ENCODE peak calls at places on chromosome 19, in six cellular contexts. I, Y, X, G, C and H are unnamed samples.

GRCh38 chr19:41936416-41936850 is 8.2 kb upstream of the ERFL start:
- DNase-seq in G (no peak), Y (no peak), C (peak), X (no peak), I (no peak), H (no peak)

GRCh38 chr19:6721113-6721474 is 644 bp upstream of the C3 start:
- DNase-seq in X (no peak), Y (no peak), G (no peak), C (no peak), I (no peak), H (no peak)

GRCh38 chr19:16366433-16367268 is 42.0 kb downstream of the KLF2 start:
- DNase-seq in I (no peak), Y (no peak), G (peak), C (no peak), X (peak), H (peak)

GRCh38 chr19:8081569-8082550 is 29.3 kb downstream of the CCL25 start:
- DNase-seq in C (no peak), I (no peak), Y (no peak), X (peak), G (no peak), H (no peak)

GRCh38 chr19:29724102-29724641 is 9.1 kb upstream of the C19orf12 start:
- DNase-seq in C (no peak), G (peak), Y (peak), I (no peak), X (peak), H (no peak)

GRCh38 chr19:7772752-7773291 is 9.8 kb downstream of the CLEC4M start:
- DNase-seq in G (no peak), X (no peak), C (no peak), Y (no peak), I (no peak), H (no peak)

GRCh38 chr19:6730153-6730804 is 7.1 kb downstream of the GPR108 start:
- DNase-seq in X (peak), C (no peak), Y (peak), I (peak), G (peak), H (peak)

GRCh38 chr19:7734220-7735203 is 2.6 kb upstream of the CLEC4G start:
- DNase-seq in Y (no peak), C (no peak), I (no peak), G (no peak), X (no peak), H (no peak)

DNA sequence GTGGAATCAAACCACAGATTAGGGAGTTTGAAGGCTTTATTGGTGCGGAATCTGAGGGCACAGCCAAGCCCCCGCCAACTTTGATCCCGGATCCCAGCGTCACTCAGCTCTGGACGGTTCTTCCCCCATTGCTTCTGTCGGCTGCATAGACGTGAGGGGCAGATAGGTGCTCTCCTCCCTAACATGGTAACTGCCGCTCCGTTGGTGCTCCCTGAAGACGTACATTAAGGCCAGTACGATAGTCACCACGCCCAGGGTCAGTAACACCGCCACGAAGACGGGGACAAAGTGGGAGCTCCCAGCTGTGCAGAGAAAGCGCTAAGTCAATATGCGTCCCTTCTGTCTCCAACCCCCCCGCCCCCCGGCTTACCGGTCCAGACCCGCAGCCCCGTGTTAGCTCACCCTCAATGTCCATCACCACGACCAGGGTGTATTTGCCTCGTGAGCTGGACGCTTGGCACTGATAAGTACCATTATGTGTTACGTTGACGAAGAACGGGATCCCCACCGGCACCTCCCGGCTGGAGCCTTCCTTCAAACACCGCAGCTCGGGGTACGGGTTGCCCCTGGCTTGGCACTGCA is 520 bp upstream of the RAVER1 start:
- DNase-seq in G (peak), C (no peak), X (no peak), I (no peak), Y (peak), H (no peak)
- TF ChIP-seq EZH2phosphoT487 in G (no peak), C (no peak), X (no peak), I (no peak), Y (no peak), H (no peak)

DNA sequence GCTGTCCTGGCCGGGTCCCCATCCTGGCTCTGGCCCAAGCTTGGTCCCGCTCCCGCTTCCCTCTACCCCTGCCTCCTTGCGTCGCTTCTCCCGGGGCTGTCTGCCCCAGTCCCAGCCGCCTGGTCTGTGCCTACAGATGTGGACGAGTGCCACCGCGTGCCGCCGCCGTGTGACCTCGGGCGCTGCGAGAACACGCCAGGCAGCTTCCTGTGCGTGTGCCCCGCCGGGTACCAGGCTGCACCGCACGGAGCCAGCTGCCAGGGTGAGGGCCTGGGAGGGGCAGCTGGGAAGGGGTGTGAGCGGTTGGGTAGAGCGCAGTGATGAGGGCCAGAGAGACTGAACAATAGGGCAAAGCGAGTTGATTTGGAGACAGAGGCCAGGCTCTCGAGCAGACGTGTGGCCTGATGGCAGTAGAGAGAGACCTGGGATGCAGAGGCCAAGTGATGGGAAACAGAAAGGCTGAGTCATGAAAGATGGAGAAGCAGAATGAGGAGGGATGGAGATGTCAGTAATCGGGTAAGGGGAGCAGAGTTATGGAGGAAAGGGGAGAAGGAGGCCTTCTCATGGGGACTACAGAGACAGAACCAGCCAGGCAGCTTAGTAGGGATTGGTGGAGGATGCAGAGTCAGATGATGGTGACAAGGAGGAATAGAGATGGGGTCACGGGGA is 9.4 kb downstream of the LTBP4 start:
- DNase-seq in C (no peak), X (peak), Y (peak), G (no peak), I (peak), H (no peak)
- H3K27ac ChIP-seq in C (peak), X (no peak), Y (no peak), G (no peak), I (peak), H (no peak)

GRCh38 chr19:57632987-57633831 is at the start of gene ZNF211:
- DNase-seq in C (peak), I (peak), G (peak), X (peak), Y (peak), H (peak)
- TF ChIP-seq CTCF in C (no peak), I (no peak), G (no peak), X (peak), Y (no peak), H (no peak)

GRCh38 chr19:18041054-18041453 is 33.1 kb downstream of the ARRDC2 start:
- DNase-seq in G (no peak), Y (no peak), I (no peak), C (no peak), X (no peak), H (no peak)

GRCh38 chr19:18049390-18049789 is 37.3 kb downstream of the IL12RB1 start:
- DNase-seq in I (no peak), C (no peak), X (no peak), G (no peak), Y (no peak), H (no peak)

GRCh38 chr19:18045307-18046013 is 37.5 kb downstream of the ARRDC2 start:
- DNase-seq in G (no peak), X (no peak), C (no peak), I (no peak), Y (no peak), H (peak)

GRCh38 chr19:18046066-18046718 is 38.2 kb downstream of the ARRDC2 start:
- DNase-seq in G (no peak), Y (no peak), C (peak), I (no peak), X (no peak), H (no peak)

DNA sequence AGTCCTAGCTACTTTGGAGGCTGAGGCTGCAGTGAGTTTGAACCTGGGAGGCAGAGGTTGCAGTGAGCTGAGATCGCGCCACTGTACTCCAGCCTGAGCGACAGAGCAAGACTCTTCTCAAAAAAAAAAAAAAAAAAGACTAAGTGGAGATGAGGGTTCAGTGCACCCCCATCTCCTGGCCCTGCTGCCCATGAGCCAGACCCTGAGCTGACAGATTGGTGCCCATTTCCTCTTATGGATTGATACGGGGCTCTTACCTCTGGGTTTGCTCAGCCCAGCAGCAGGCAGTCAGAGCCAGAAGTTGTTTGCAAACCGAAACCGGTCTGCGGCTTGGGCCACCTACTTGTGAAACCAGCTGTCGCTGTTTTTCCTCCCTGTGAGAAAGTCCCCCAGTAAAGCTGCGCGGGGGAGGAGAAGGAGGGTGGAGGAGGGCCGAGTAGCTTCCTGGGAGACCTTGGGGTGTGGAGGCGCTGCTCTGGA is 36.9 kb downstream of the ARRDC2 start:
- DNase-seq in C (peak), X (peak), G (peak), Y (peak), I (no peak), H (peak)
- TF ChIP-seq EZH2phosphoT487 in C (no peak), X (no peak), G (no peak), Y (no peak), I (no peak), H (no peak)

DNA sequence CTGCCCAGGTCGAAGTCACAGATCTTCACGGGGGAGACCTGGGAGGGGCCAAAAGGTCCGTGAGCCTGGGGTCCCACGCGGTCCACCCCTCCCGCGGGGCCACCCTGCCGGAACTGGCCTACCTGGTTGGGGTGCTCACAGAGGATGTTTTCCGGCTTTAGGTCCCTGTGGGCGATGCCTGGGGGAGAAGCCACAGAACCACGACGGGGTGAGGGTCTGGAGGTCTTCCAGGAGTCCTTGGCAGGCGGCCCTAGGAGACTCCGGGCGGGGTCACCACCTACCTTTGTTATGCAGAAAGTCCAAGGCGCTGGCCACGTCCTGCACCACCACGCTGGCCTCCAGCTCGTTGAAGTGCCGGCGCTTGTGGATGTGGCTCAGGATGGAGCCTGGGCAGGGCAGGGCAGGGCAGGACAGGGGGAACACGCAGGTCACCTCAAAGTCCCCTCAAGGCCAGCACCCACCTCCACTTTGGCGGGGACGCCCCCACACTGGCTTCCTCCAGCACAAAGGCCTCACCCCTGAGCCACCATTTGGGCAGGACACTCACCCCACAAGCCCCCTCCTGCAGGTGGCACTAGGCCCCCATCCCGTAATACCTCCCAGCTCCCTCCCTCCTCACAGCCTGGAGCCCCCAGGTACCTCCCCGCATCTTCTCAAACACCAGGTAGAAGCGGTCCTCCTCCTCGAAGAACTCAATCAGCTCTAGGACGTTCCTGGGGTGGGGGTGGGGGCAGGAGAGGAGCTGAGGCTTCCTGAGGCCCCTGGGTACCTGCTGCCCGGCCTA is 8.4 kb downstream of the MKNK2 start:
- DNase-seq in X (peak), C (no peak), I (no peak), G (peak), Y (peak), H (no peak)
- H3K27ac ChIP-seq in X (peak), C (no peak), I (peak), G (peak), Y (peak), H (peak)

DNA sequence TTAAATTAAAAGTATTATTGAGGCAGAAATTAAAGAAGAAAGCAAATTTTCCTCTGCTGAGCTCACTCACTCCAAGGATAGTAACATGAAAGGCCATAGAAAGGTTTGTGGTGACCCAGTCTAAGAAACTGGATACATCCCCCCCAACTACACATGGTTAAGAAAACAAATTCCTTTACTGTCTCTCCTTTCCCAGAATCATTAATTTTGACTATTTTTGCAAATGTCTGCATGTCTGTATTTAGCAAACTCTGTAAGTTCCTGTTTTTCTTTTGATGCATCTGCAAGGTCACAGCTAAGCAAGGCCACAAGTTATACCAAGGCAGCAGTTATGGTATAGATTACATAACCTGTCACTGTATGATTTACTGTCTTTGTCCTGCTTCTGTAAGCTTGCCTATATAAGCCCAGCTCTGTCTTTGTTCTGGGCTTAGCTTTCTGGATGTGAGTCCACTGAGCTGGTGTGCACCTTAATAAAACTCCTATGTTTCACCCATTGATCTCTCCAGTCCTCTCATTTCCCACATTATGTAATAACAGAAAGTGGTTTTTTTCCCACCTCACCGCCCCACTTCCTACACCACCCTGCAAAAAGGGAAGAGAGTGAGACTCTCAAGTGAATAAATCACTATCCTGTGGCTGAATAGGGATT is 8.5 kb upstream of the ZNF83 start:
- DNase-seq in I (no peak), C (no peak), X (no peak), Y (no peak), G (no peak), H (peak)
- TF ChIP-seq CTCF in I (no peak), C (no peak), X (no peak), Y (no peak), G (no peak), H (no peak)